ENCODE peak calls at places on chromosomes 5 and 9, in six cellular contexts. One of them, this sample, is unnamed.
A peak's percentile ranks its signal among the peaks of the same experiment; 100 is the strongest.

GRCh38 chr5:97297063-97297715 is 114.1 kb upstream of the RIOK2 start:
- DNase-seq in SK-N-SH: peak; percentile 32
- DNase-seq in thoracic aorta: no peak
- DNase-seq in mesothelial cell of epicardium: no peak
- DNase-seq in right lobe of liver: no peak
- DNase-seq in HFF-Myc: peak; percentile 2
- DNase-seq in this sample: no peak

GRCh38 chr5:84752780-84753179 is 368.1 kb upstream of the EDIL3 start:
- DNase-seq in SK-N-SH: no peak
- DNase-seq in thoracic aorta: no peak
- DNase-seq in mesothelial cell of epicardium: no peak
- DNase-seq in right lobe of liver: no peak
- DNase-seq in HFF-Myc: no peak
- DNase-seq in this sample: no peak

GRCh38 chr5:172564883-172565282 is 76.2 kb upstream of the NEURL1B start:
- DNase-seq in SK-N-SH: no peak
- DNase-seq in thoracic aorta: no peak
- DNase-seq in mesothelial cell of epicardium: no peak
- DNase-seq in right lobe of liver: no peak
- DNase-seq in HFF-Myc: no peak
- DNase-seq in this sample: no peak

GRCh38 chr5:160262151-160262550 is 32.8 kb downstream of the FABP6 start:
- DNase-seq in SK-N-SH: peak; percentile 75
- DNase-seq in thoracic aorta: no peak
- DNase-seq in mesothelial cell of epicardium: no peak
- DNase-seq in right lobe of liver: no peak
- DNase-seq in HFF-Myc: no peak
- DNase-seq in this sample: no peak

GRCh38 chr5:39661026-39661779 is 236.4 kb upstream of the DAB2 start:
- DNase-seq in SK-N-SH: no peak
- DNase-seq in thoracic aorta: no peak
- DNase-seq in mesothelial cell of epicardium: no peak
- DNase-seq in right lobe of liver: no peak
- DNase-seq in HFF-Myc: no peak
- DNase-seq in this sample: no peak

GRCh38 chr5:55865831-55866230 is 14.7 kb downstream of the IL31RA start:
- DNase-seq in SK-N-SH: no peak
- DNase-seq in thoracic aorta: no peak
- DNase-seq in mesothelial cell of epicardium: no peak
- DNase-seq in right lobe of liver: no peak
- DNase-seq in HFF-Myc: no peak
- DNase-seq in this sample: no peak

GRCh38 chr5:165325201-165325600 is 1819.8 kb downstream of the MAT2B start:
- DNase-seq in SK-N-SH: no peak
- DNase-seq in thoracic aorta: no peak
- DNase-seq in mesothelial cell of epicardium: no peak
- DNase-seq in right lobe of liver: no peak
- DNase-seq in HFF-Myc: no peak
- DNase-seq in this sample: no peak

GRCh38 chr9:132582786-132583583 is 579 bp downstream of the BARHL1 start:
- DNase-seq in SK-N-SH: peak; percentile 54
- DNase-seq in thoracic aorta: no peak
- DNase-seq in mesothelial cell of epicardium: no peak
- DNase-seq in right lobe of liver: no peak
- DNase-seq in HFF-Myc: no peak
- DNase-seq in this sample: no peak

GRCh38 chr5:647311-647710 is 35.2 kb downstream of the CEP72 start:
- DNase-seq in SK-N-SH: no peak
- DNase-seq in thoracic aorta: no peak
- DNase-seq in mesothelial cell of epicardium: no peak
- DNase-seq in right lobe of liver: peak; percentile 10
- DNase-seq in HFF-Myc: no peak
- DNase-seq in this sample: no peak

GRCh38 chr5:115516372-115516771 is 28.2 kb downstream of the FEM1C start:
- DNase-seq in SK-N-SH: no peak
- DNase-seq in thoracic aorta: no peak
- DNase-seq in mesothelial cell of epicardium: no peak
- DNase-seq in right lobe of liver: no peak
- DNase-seq in HFF-Myc: no peak
- DNase-seq in this sample: no peak

GRCh38 chr9:131394464-131395026 is 659 bp downstream of the PRRC2B start:
- DNase-seq in SK-N-SH: peak; percentile 79
- DNase-seq in thoracic aorta: no peak
- DNase-seq in mesothelial cell of epicardium: peak; percentile 73
- DNase-seq in right lobe of liver: peak; percentile 69
- DNase-seq in HFF-Myc: no peak
- DNase-seq in this sample: peak; percentile 78

GRCh38 chr9:133563286-133564213 is 29.0 kb downstream of the ADAMTSL2 start:
- DNase-seq in SK-N-SH: peak; percentile 75
- DNase-seq in thoracic aorta: no peak
- DNase-seq in mesothelial cell of epicardium: no peak
- DNase-seq in right lobe of liver: no peak
- DNase-seq in HFF-Myc: no peak
- DNase-seq in this sample: no peak

GRCh38 chr5:177189416-177189815 is 55.8 kb downstream of the NSD1 start:
- DNase-seq in SK-N-SH: no peak
- DNase-seq in thoracic aorta: no peak
- DNase-seq in mesothelial cell of epicardium: no peak
- DNase-seq in right lobe of liver: no peak
- DNase-seq in HFF-Myc: no peak
- DNase-seq in this sample: no peak

GRCh38 chr5:72366324-72366976 is 46.3 kb downstream of the PTCD2 start:
- DNase-seq in SK-N-SH: peak; percentile 53
- DNase-seq in thoracic aorta: peak; percentile 33
- DNase-seq in mesothelial cell of epicardium: peak; percentile 62
- DNase-seq in right lobe of liver: peak; percentile 27
- DNase-seq in HFF-Myc: peak; percentile 67
- DNase-seq in this sample: peak; percentile 76

GRCh38 chr9:87910821-87911220 is 6.9 kb upstream of the SPATA31C1 start:
- DNase-seq in SK-N-SH: no peak
- DNase-seq in thoracic aorta: no peak
- DNase-seq in mesothelial cell of epicardium: no peak
- DNase-seq in right lobe of liver: no peak
- DNase-seq in HFF-Myc: no peak
- DNase-seq in this sample: no peak

DNA sequence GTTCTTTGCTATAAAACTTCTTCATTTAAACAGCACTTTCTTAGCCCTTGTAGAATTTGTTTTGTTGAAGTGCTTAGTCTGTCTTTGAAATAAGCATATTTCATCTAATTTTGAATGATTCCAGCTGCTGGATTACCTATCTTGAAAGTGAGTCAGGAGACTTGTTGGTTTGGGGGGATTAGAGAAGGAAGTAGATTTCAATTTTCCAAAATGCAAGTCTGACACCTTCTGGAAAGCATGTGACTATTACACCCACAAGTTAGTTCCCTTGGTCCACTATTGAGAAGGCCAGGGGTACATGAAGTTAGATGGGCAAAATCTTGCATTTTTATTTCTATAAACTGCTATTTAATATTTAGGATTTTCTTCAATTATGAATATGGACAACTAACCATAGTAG is 96.4 kb upstream of the RANBP3L start:
- DNase-seq in SK-N-SH: peak; percentile 12
- DNase-seq in thoracic aorta: no peak
- DNase-seq in mesothelial cell of epicardium: no peak
- DNase-seq in right lobe of liver: no peak
- DNase-seq in HFF-Myc: no peak
- DNase-seq in this sample: no peak
- TF ChIP-seq CTCF in SK-N-SH: peak; percentile 50
- TF ChIP-seq CTCF in thoracic aorta: peak; percentile 17
- TF ChIP-seq CTCF in mesothelial cell of epicardium: no peak
- TF ChIP-seq CTCF in right lobe of liver: peak; percentile 64
- TF ChIP-seq CTCF in HFF-Myc: peak; percentile 32
- TF ChIP-seq CTCF in this sample: peak; percentile 47

DNA sequence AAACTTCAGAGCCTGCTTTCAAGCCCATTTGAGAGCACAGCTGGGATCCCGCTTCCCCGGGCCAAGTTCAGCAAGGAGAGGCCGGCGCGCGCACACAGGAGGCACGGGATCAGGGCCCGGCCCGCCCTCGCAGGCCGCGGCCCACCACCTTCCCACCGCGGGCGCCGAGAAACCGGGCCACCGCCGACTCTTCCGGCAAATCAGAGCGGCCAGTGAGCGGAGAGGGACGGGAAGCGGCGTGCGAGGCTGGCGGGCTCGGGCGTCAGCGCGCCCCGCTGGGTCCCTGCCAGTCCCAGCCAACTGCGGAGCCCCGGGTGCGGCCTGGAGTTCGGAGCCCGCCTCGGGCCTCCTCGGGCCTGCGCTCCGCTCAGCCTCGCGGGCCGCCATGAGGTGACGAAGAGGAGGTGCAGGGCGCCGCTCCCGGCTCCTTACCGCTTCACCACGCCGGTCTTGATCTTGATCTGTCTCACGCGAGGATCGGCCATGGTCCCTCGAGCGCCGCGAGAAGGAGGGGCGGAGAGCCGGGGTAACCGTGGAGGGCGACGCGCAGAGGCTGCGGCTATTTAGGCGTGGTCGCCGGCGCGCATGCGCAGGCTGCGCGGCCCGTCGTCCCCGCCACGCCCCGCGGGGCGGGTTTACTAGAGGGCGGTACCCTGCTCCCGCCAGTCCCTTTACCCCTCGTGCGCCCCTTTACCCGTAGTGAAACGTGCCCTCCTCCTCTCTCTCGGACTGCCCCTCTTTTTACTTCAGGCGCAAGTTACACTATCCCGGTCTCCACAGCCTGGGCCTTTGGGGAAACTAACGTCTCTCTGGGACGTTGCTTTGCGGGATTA is at the start of gene TBCA:
- DNase-seq in SK-N-SH: peak; percentile 94
- DNase-seq in thoracic aorta: peak; percentile 43
- DNase-seq in mesothelial cell of epicardium: peak; percentile 91
- DNase-seq in right lobe of liver: peak; percentile 92
- DNase-seq in HFF-Myc: peak; percentile 59
- DNase-seq in this sample: peak; percentile 81
- TF ChIP-seq CTCF in SK-N-SH: peak; percentile 27
- TF ChIP-seq CTCF in thoracic aorta: peak; percentile 44
- TF ChIP-seq CTCF in mesothelial cell of epicardium: peak; percentile 49
- TF ChIP-seq CTCF in right lobe of liver: no peak
- TF ChIP-seq CTCF in HFF-Myc: no peak
- TF ChIP-seq CTCF in this sample: no peak

GRCh38 chr9:98409637-98410173 is 154.3 kb upstream of the TBC1D2 start:
- DNase-seq in SK-N-SH: no peak
- DNase-seq in thoracic aorta: no peak
- DNase-seq in mesothelial cell of epicardium: no peak
- DNase-seq in right lobe of liver: no peak
- DNase-seq in HFF-Myc: no peak
- DNase-seq in this sample: no peak

GRCh38 chr9:98411981-98412561 is 156.6 kb upstream of the TBC1D2 start:
- DNase-seq in SK-N-SH: no peak
- DNase-seq in thoracic aorta: no peak
- DNase-seq in mesothelial cell of epicardium: no peak
- DNase-seq in right lobe of liver: no peak
- DNase-seq in HFF-Myc: no peak
- DNase-seq in this sample: no peak

GRCh38 chr9:98406469-98406868 is 151.0 kb upstream of the TBC1D2 start:
- DNase-seq in SK-N-SH: no peak
- DNase-seq in thoracic aorta: no peak
- DNase-seq in mesothelial cell of epicardium: no peak
- DNase-seq in right lobe of liver: no peak
- DNase-seq in HFF-Myc: no peak
- DNase-seq in this sample: no peak

GRCh38 chr9:98415782-98416181 is 160.3 kb upstream of the TBC1D2 start:
- DNase-seq in SK-N-SH: no peak
- DNase-seq in thoracic aorta: no peak
- DNase-seq in mesothelial cell of epicardium: no peak
- DNase-seq in right lobe of liver: no peak
- DNase-seq in HFF-Myc: no peak
- DNase-seq in this sample: no peak

GRCh38 chr9:98410185-98410697 is 154.8 kb upstream of the TBC1D2 start:
- DNase-seq in SK-N-SH: peak; percentile 68
- DNase-seq in thoracic aorta: no peak
- DNase-seq in mesothelial cell of epicardium: peak; percentile 48
- DNase-seq in right lobe of liver: no peak
- DNase-seq in HFF-Myc: peak; percentile 16
- DNase-seq in this sample: no peak
- TF ChIP-seq CTCF in SK-N-SH: peak; percentile 31
- TF ChIP-seq CTCF in thoracic aorta: no peak
- TF ChIP-seq CTCF in mesothelial cell of epicardium: no peak
- TF ChIP-seq CTCF in right lobe of liver: no peak
- TF ChIP-seq CTCF in HFF-Myc: peak; percentile 24
- TF ChIP-seq CTCF in this sample: no peak

GRCh38 chr9:112717669-112718331 is at the start of gene INIP:
- DNase-seq in SK-N-SH: peak; percentile 96
- DNase-seq in thoracic aorta: peak; percentile 87
- DNase-seq in mesothelial cell of epicardium: peak; percentile 93
- DNase-seq in right lobe of liver: peak; percentile 97
- DNase-seq in HFF-Myc: peak; percentile 88
- DNase-seq in this sample: peak; percentile 93
- TF ChIP-seq CTCF in SK-N-SH: peak; percentile 30
- TF ChIP-seq CTCF in thoracic aorta: no peak
- TF ChIP-seq CTCF in mesothelial cell of epicardium: no peak
- TF ChIP-seq CTCF in right lobe of liver: peak; percentile 13
- TF ChIP-seq CTCF in HFF-Myc: no peak
- TF ChIP-seq CTCF in this sample: peak; percentile 24

GRCh38 chr5:154999865-155000264 is 13.7 kb upstream of the KIF4B start:
- DNase-seq in SK-N-SH: no peak
- DNase-seq in thoracic aorta: no peak
- DNase-seq in mesothelial cell of epicardium: no peak
- DNase-seq in right lobe of liver: no peak
- DNase-seq in HFF-Myc: no peak
- DNase-seq in this sample: no peak

GRCh38 chr5:154997746-154998145 is 15.8 kb upstream of the KIF4B start:
- DNase-seq in SK-N-SH: no peak
- DNase-seq in thoracic aorta: no peak
- DNase-seq in mesothelial cell of epicardium: no peak
- DNase-seq in right lobe of liver: no peak
- DNase-seq in HFF-Myc: no peak
- DNase-seq in this sample: no peak

GRCh38 chr5:154993461-154993860 is 20.1 kb upstream of the KIF4B start:
- DNase-seq in SK-N-SH: no peak
- DNase-seq in thoracic aorta: no peak
- DNase-seq in mesothelial cell of epicardium: no peak
- DNase-seq in right lobe of liver: no peak
- DNase-seq in HFF-Myc: no peak
- DNase-seq in this sample: no peak

GRCh38 chr5:155001523-155001922 is 12.0 kb upstream of the KIF4B start:
- DNase-seq in SK-N-SH: no peak
- DNase-seq in thoracic aorta: no peak
- DNase-seq in mesothelial cell of epicardium: no peak
- DNase-seq in right lobe of liver: no peak
- DNase-seq in HFF-Myc: no peak
- DNase-seq in this sample: no peak

GRCh38 chr5:154995679-154996078 is 17.9 kb upstream of the KIF4B start:
- DNase-seq in SK-N-SH: peak; percentile 39
- DNase-seq in thoracic aorta: no peak
- DNase-seq in mesothelial cell of epicardium: no peak
- DNase-seq in right lobe of liver: no peak
- DNase-seq in HFF-Myc: no peak
- DNase-seq in this sample: no peak
- TF ChIP-seq CTCF in SK-N-SH: no peak
- TF ChIP-seq CTCF in thoracic aorta: no peak
- TF ChIP-seq CTCF in mesothelial cell of epicardium: no peak
- TF ChIP-seq CTCF in right lobe of liver: no peak
- TF ChIP-seq CTCF in HFF-Myc: peak; percentile 14
- TF ChIP-seq CTCF in this sample: no peak